ENCODE peak calls at places on chromosomes 2 and 18, in four cellular contexts. L is nephron progenitor cell, J is posterior cingulate gyrus, Y is endothelial cell. P is an unnamed sample.

GRCh38 chr2:200089756-200090109 is 134.4 kb downstream of the MAIP1 start:
- DNase-seq in L (no peak), J (no peak), Y (no peak), P (no peak)

GRCh38 chr2:42050350-42051167 is 2.7 kb downstream of the PKDCC start:
- DNase-seq in L (no peak), J (no peak), Y (no peak), P (no peak)

GRCh38 chr2:207048421-207048820 is 109.1 kb downstream of the CPO start:
- DNase-seq in L (no peak), J (no peak), Y (no peak), P (no peak)

GRCh38 chr2:191376981-191377629 is 131.9 kb downstream of the MYO1B start:
- DNase-seq in L (peak), J (no peak), Y (peak), P (no peak)

GRCh38 chr2:195842932-195843331 is 185.9 kb downstream of the SLC39A10 start:
- DNase-seq in L (no peak), J (no peak), Y (no peak), P (no peak)

GRCh38 chr18:68604256-68604655 is 110.7 kb downstream of the TMX3 start:
- DNase-seq in L (no peak), J (no peak), Y (no peak), P (no peak)

GRCh38 chr2:199940373-199940772 is 14.9 kb downstream of the TYW5 start:
- DNase-seq in L (no peak), J (no peak), Y (no peak), P (no peak)

GRCh38 chr2:51219468-51219867 is 187.5 kb upstream of the NRXN1 start:
- DNase-seq in L (no peak), J (no peak), Y (no peak), P (no peak)

GRCh38 chr2:14756122-14756541 is 123.6 kb downstream of the LRATD1 start:
- DNase-seq in L (no peak), J (no peak), Y (no peak), P (no peak)

GRCh38 chr2:241490444-241490760 is 18.0 kb downstream of the STK25 start:
- DNase-seq in L (no peak), J (no peak), Y (no peak), P (no peak)

GRCh38 chr2:27263287-27264252 is 723 bp upstream of the SLC30A3 start:
- DNase-seq in L (peak), J (no peak), Y (no peak), P (peak)

GRCh38 chr2:64283641-64284371 is 139.6 kb upstream of the PELI1 start:
- DNase-seq in L (no peak), J (no peak), Y (no peak), P (peak)

GRCh38 chr2:169462896-169463695 is 16.2 kb upstream of the BBS5 start:
- DNase-seq in L (no peak), J (no peak), Y (no peak), P (no peak)

GRCh38 chr2:190159453-190159852 is 96.9 kb upstream of the MSTN start:
- DNase-seq in L (no peak), J (no peak), Y (no peak), P (no peak)

GRCh38 chr2:240411261-240412160 is 24.0 kb upstream of the GPC1 start:
- DNase-seq in L (peak), J (peak), Y (no peak), P (no peak)

GRCh38 chr2:175874291-175874690 is 127.8 kb downstream of the LNPK start:
- DNase-seq in L (no peak), J (no peak), Y (no peak), P (no peak)

GRCh38 chr2:27370816-27371620 is 602 bp downstream of the SNX17 start:
- DNase-seq in L (peak), J (no peak), Y (peak), P (peak)

GRCh38 chr2:102661846-102662245 is 42.5 kb downstream of the SLC9A2 start:
- DNase-seq in L (no peak), J (no peak), Y (no peak), P (no peak)

GRCh38 chr18:2717407-2717806 is 61.9 kb downstream of the SMCHD1 start:
- DNase-seq in L (no peak), J (no peak), Y (no peak), P (no peak)

GRCh38 chr18:24491882-24492281 is 31.4 kb downstream of the HRH4 start:
- DNase-seq in L (peak), J (no peak), Y (no peak), P (peak)

GRCh38 chr2:42353792-42354429 is 7.1 kb downstream of the COX7A2L start:
- DNase-seq in L (no peak), J (no peak), Y (no peak), P (no peak)

GRCh38 chr2:204871246-204871953 is 326.1 kb downstream of the PARD3B start:
- DNase-seq in L (no peak), J (no peak), Y (no peak), P (peak)

GRCh38 chr2:148391324-148391723 is 253.2 kb upstream of the EPC2 start:
- DNase-seq in L (no peak), J (no peak), Y (no peak), P (no peak)

GRCh38 chr2:223297788-223298187 is 245.8 kb downstream of the KCNE4 start:
- DNase-seq in L (no peak), J (no peak), Y (no peak), P (no peak)

GRCh38 chr2:135164431-135164830 is 112.3 kb downstream of the RAB3GAP1 start:
- DNase-seq in L (no peak), J (no peak), Y (no peak), P (no peak)

GRCh38 chr2:2899826-2900225 is 477.8 kb downstream of the EIPR1 start:
- DNase-seq in L (no peak), J (no peak), Y (no peak), P (no peak)